ENCODE peak calls at places on chromosomes 1 and 21, in four cellular contexts. One of them, this sample, is unnamed. For H4K20me1, the result is how much of the 10 kb centered on the place peaks cover.

GRCh38 chr1:91731815-91732214 is 154.1 kb downstream of the TGFBR3 start:
- DNase-seq in HepG2: no peak
- DNase-seq in IMR-90: peak
- DNase-seq in fibroblast of lung: peak
- DNase-seq in this sample: peak

GRCh38 chr1:185441608-185442007 is 124.6 kb upstream of the IVNS1ABP start:
- DNase-seq in HepG2: peak
- DNase-seq in IMR-90: peak
- DNase-seq in fibroblast of lung: peak
- DNase-seq in this sample: peak

GRCh38 chr1:3924871-3925655 is 25.0 kb upstream of the C1orf174 start:
- DNase-seq in IMR-90: peak
- DNase-seq in fibroblast of lung: no peak
- DNase-seq in HepG2: no peak
- DNase-seq in this sample: no peak

GRCh38 chr1:151611288-151611790 is 511 bp upstream of the SNX27 start:
- DNase-seq in fibroblast of lung: peak
- DNase-seq in HepG2: peak
- DNase-seq in IMR-90: peak
- DNase-seq in this sample: peak

GRCh38 chr1:79497193-79497773 is 490.8 kb upstream of the ADGRL4 start:
- DNase-seq in IMR-90: peak
- DNase-seq in fibroblast of lung: peak
- DNase-seq in HepG2: peak
- DNase-seq in this sample: peak

GRCh38 chr21:45403133-45403824 is 1.7 kb upstream of the COL18A1 start:
- DNase-seq in IMR-90: no peak
- DNase-seq in fibroblast of lung: no peak
- DNase-seq in HepG2: no peak
- DNase-seq in this sample: no peak

GRCh38 chr1:24958766-24959622 is 28.9 kb upstream of the RUNX3 start:
- DNase-seq in IMR-90: no peak
- DNase-seq in fibroblast of lung: no peak
- DNase-seq in HepG2: no peak
- DNase-seq in this sample: no peak

GRCh38 chr1:230243583-230244377 is 176.7 kb downstream of the GALNT2 start:
- DNase-seq in IMR-90: peak
- DNase-seq in fibroblast of lung: peak
- DNase-seq in HepG2: no peak
- DNase-seq in this sample: peak

GRCh38 chr1:229117664-229118300 is 153.1 kb upstream of the RAB4A start:
- DNase-seq in fibroblast of lung: peak
- DNase-seq in IMR-90: peak
- DNase-seq in HepG2: no peak
- DNase-seq in this sample: no peak

GRCh38 chr1:150544204-150544603 is 5.0 kb upstream of the ADAMTSL4 start:
- DNase-seq in IMR-90: no peak
- DNase-seq in fibroblast of lung: no peak
- DNase-seq in HepG2: no peak
- DNase-seq in this sample: no peak

GRCh38 chr1:32895325-32896215 is 5.6 kb downstream of the TMEM54 start:
- DNase-seq in IMR-90: no peak
- DNase-seq in fibroblast of lung: no peak
- DNase-seq in HepG2: no peak
- DNase-seq in this sample: no peak

GRCh38 chr1:53896673-53897229 is 2.8 kb downstream of the DIO1 start:
- DNase-seq in IMR-90: peak
- DNase-seq in HepG2: peak
- DNase-seq in fibroblast of lung: peak
- DNase-seq in this sample: peak

GRCh38 chr21:25080161-25080560 is 527.1 kb downstream of the MRPL39 start:
- DNase-seq in fibroblast of lung: peak
- DNase-seq in HepG2: no peak
- DNase-seq in IMR-90: no peak
- DNase-seq in this sample: peak

GRCh38 chr1:217393901-217394300 is 237.0 kb downstream of the GPATCH2 start:
- DNase-seq in fibroblast of lung: no peak
- DNase-seq in HepG2: no peak
- DNase-seq in IMR-90: no peak
- DNase-seq in this sample: no peak

GRCh38 chr1:230592848-230593247 is 49.4 kb upstream of the COG2 start:
- DNase-seq in fibroblast of lung: no peak
- DNase-seq in HepG2: no peak
- DNase-seq in IMR-90: no peak
- DNase-seq in this sample: no peak

GRCh38 chr1:43938892-43939587 is 5.4 kb downstream of the ARTN start:
- DNase-seq in fibroblast of lung: no peak
- DNase-seq in HepG2: no peak
- DNase-seq in IMR-90: no peak
- DNase-seq in this sample: no peak

GRCh38 chr1:228272831-228273571 is 65.2 kb downstream of the OBSCN start:
- DNase-seq in fibroblast of lung: no peak
- DNase-seq in IMR-90: no peak
- DNase-seq in HepG2: no peak
- DNase-seq in this sample: no peak

GRCh38 chr21:34017127-34017961 is 56.0 kb upstream of the MRPS6 start:
- DNase-seq in IMR-90: no peak
- DNase-seq in HepG2: peak
- DNase-seq in fibroblast of lung: peak
- DNase-seq in this sample: peak

GRCh38 chr1:54335396-54336056 is 70.7 kb downstream of the SSBP3 start:
- DNase-seq in IMR-90: peak
- DNase-seq in HepG2: no peak
- DNase-seq in fibroblast of lung: peak
- DNase-seq in this sample: peak

GRCh38 chr1:28208818-28209441 is 23.9 kb downstream of the DNAJC8 start:
- DNase-seq in HepG2: peak
- DNase-seq in IMR-90: peak
- DNase-seq in fibroblast of lung: peak
- DNase-seq in this sample: peak

GRCh38 chr1:184326278-184326677 is 60.6 kb upstream of the C1orf21 start:
- DNase-seq in fibroblast of lung: no peak
- DNase-seq in HepG2: no peak
- DNase-seq in IMR-90: no peak
- DNase-seq in this sample: no peak

GRCh38 chr1:114108741-114109255 is 44.9 kb downstream of the SYT6 start:
- DNase-seq in fibroblast of lung: peak
- DNase-seq in IMR-90: no peak
- DNase-seq in HepG2: no peak
- DNase-seq in this sample: peak

GRCh38 chr1:220594356-220594755 is 66.4 kb downstream of the MARK1 start:
- DNase-seq in IMR-90: peak
- DNase-seq in fibroblast of lung: peak
- DNase-seq in HepG2: no peak
- DNase-seq in this sample: peak

GRCh38 chr1:193283026-193283425 is 96.6 kb upstream of the B3GALT2 start:
- DNase-seq in fibroblast of lung: peak
- DNase-seq in IMR-90: peak
- DNase-seq in HepG2: no peak
- DNase-seq in this sample: peak

GRCh38 chr1:115257596-115257995 is 80.5 kb downstream of the NGF start:
- DNase-seq in fibroblast of lung: peak
- DNase-seq in HepG2: no peak
- DNase-seq in IMR-90: no peak
- DNase-seq in this sample: peak

GRCh38 chr1:230125633-230126528 is 58.8 kb downstream of the GALNT2 start:
- DNase-seq in HepG2: no peak
- DNase-seq in IMR-90: peak
- DNase-seq in fibroblast of lung: peak
- DNase-seq in this sample: peak

GRCh38 chr1:87318056-87318650 is 10.5 kb upstream of the LMO4 start:
- DNase-seq in HepG2: no peak
- DNase-seq in IMR-90: no peak
- DNase-seq in fibroblast of lung: no peak
- DNase-seq in this sample: no peak

GRCh38 chr1:14997646-14998276 is 155.8 kb upstream of the TMEM51 start:
- DNase-seq in HepG2: no peak
- DNase-seq in IMR-90: peak
- DNase-seq in fibroblast of lung: no peak
- DNase-seq in this sample: no peak
- H4K20me1 ChIP-seq in HepG2: under half
- H4K20me1 ChIP-seq in IMR-90: under half
- H4K20me1 ChIP-seq in fibroblast of lung: under half
- H4K20me1 ChIP-seq in this sample: under half

GRCh38 chr21:42760977-42761751 is 107.7 kb downstream of the PDE9A start:
- DNase-seq in IMR-90: no peak
- DNase-seq in fibroblast of lung: no peak
- DNase-seq in HepG2: peak
- DNase-seq in this sample: no peak

GRCh38 chr21:42760361-42760970 is 107.0 kb downstream of the PDE9A start:
- DNase-seq in fibroblast of lung: no peak
- DNase-seq in IMR-90: no peak
- DNase-seq in HepG2: no peak
- DNase-seq in this sample: no peak

GRCh38 chr21:42757826-42758655 is 104.6 kb downstream of the PDE9A start:
- DNase-seq in IMR-90: no peak
- DNase-seq in fibroblast of lung: no peak
- DNase-seq in HepG2: no peak
- DNase-seq in this sample: no peak

GRCh38 chr21:42758721-42759593 is 105.5 kb downstream of the PDE9A start:
- DNase-seq in fibroblast of lung: no peak
- DNase-seq in HepG2: no peak
- DNase-seq in IMR-90: no peak
- DNase-seq in this sample: no peak

GRCh38 chr21:42759594-42759927 is 106.1 kb downstream of the PDE9A start:
- DNase-seq in IMR-90: no peak
- DNase-seq in fibroblast of lung: no peak
- DNase-seq in HepG2: no peak
- DNase-seq in this sample: no peak
- H4K20me1 ChIP-seq in IMR-90: under half
- H4K20me1 ChIP-seq in fibroblast of lung: under half
- H4K20me1 ChIP-seq in HepG2: under half
- H4K20me1 ChIP-seq in this sample: under half

GRCh38 chr1:19458815-19459417 is 26.4 kb downstream of the CAPZB start:
- DNase-seq in IMR-90: no peak
- DNase-seq in HepG2: no peak
- DNase-seq in fibroblast of lung: no peak
- DNase-seq in this sample: no peak

GRCh38 chr1:19461352-19461645 is 24.0 kb downstream of the CAPZB start:
- DNase-seq in fibroblast of lung: no peak
- DNase-seq in HepG2: no peak
- DNase-seq in IMR-90: no peak
- DNase-seq in this sample: no peak

GRCh38 chr1:19462781-19463180 is 22.6 kb downstream of the CAPZB start:
- DNase-seq in HepG2: no peak
- DNase-seq in fibroblast of lung: no peak
- DNase-seq in IMR-90: no peak
- DNase-seq in this sample: no peak

GRCh38 chr1:19463204-19463803 is 22.0 kb downstream of the CAPZB start:
- DNase-seq in IMR-90: no peak
- DNase-seq in fibroblast of lung: no peak
- DNase-seq in HepG2: no peak
- DNase-seq in this sample: no peak

DNA sequence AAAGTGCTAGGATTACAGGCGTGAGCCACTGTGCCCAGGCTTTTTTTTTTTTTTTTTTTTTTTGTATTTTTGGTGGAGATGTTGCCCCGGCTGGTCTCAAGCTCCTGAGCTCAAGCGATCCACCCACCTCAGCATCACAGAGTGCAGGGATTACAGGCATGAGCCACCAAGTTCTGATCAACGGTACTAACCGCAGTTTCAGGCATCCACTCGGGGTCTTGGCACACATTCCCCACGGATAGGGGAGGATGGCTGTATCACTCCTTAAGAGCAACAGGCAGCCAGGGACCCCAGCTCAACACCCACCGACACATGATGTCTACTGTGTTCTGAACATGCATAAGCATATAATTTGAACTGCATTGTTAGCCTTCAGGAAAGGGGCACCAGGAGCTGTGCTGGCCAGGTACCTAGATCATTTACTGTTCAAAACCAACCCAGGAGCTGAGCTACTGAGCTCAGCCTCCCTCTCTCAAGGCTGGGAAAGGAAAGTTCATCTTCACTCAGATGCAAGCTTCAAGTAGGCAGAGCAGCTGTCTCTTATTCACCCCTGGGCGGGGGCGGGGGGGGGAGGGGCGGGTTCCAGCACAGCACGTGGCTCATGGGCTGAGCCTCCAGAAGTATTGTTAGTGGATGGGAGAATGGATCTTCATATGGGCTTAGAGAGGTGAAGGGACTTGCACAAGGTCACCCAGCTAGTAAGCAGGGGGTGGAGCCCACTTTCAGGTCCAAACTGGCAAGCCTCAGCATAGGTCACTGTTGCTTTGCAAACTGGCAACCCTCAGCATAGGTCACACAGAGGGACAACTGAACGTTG is 24.6 kb downstream of the CAPZB start:
- DNase-seq in IMR-90: no peak
- DNase-seq in fibroblast of lung: no peak
- DNase-seq in HepG2: no peak
- DNase-seq in this sample: no peak
- H4K20me1 ChIP-seq in IMR-90: half or more
- H4K20me1 ChIP-seq in fibroblast of lung: under half
- H4K20me1 ChIP-seq in HepG2: under half
- H4K20me1 ChIP-seq in this sample: half or more

GRCh38 chr1:198837276-198838021 is 198.6 kb downstream of the PTPRC start:
- DNase-seq in IMR-90: no peak
- DNase-seq in HepG2: no peak
- DNase-seq in fibroblast of lung: no peak
- DNase-seq in this sample: no peak

GRCh38 chr1:198838022-198838342 is 199.1 kb downstream of the PTPRC start:
- DNase-seq in IMR-90: no peak
- DNase-seq in fibroblast of lung: no peak
- DNase-seq in HepG2: no peak
- DNase-seq in this sample: no peak

GRCh38 chr1:198829948-198830347 is 191.1 kb downstream of the PTPRC start:
- DNase-seq in HepG2: no peak
- DNase-seq in IMR-90: peak
- DNase-seq in fibroblast of lung: peak
- DNase-seq in this sample: peak

GRCh38 chr1:198830397-198830796 is 191.6 kb downstream of the PTPRC start:
- DNase-seq in fibroblast of lung: peak
- DNase-seq in IMR-90: no peak
- DNase-seq in HepG2: no peak
- DNase-seq in this sample: peak

DNA sequence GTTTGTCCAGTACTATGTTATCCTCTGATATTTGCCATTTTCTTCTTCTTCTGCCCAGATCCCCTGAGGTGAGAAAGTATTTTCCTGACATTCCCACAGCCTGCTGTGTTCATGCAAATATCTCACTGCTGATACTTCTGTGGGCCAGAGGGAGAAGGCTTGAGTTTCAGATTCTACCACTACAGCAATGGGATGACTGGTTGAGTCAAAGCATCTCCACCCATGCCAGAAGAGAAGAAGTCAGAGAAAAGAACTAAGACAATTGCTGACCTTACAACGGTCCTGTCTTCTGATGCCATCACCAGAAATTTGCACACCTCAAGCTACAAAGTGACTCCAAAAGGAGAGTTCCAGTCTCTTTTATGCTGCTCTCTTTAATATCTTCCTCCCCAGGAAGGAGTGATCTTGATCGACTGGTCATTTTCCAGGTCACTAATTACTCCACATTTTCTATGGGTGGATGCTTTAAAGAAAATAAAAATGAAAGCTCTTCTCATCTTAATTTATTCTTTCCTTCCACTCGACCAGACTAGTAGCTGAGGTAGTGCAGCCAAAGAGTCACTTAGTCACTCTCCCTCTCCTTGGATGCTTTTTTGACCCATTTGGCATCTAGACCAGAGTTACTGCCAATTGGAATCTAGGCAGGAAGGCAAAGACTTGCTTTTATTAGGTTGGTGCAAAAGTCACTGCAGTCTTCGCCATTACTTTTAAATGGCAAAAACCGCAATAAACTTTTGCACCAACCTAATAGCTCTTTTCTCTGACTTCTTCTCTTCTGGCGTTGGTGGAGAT is 195.1 kb downstream of the PTPRC start:
- DNase-seq in fibroblast of lung: peak
- DNase-seq in IMR-90: no peak
- DNase-seq in HepG2: no peak
- DNase-seq in this sample: no peak
- H4K20me1 ChIP-seq in fibroblast of lung: under half
- H4K20me1 ChIP-seq in IMR-90: under half
- H4K20me1 ChIP-seq in HepG2: under half
- H4K20me1 ChIP-seq in this sample: under half

This sample was measured in astrocyte.